ENCODE peak calls at places on chromosomes 4 and X, in seven cellular contexts. K is GM12865, M is fibroblast of lung, Y is left ventricle myocardium inferior, A is B cell, X is fibroblast of mammary gland, R is astrocyte of the cerebellum. G is an unnamed sample.

GRCh38 chrX:39577976-39578962 is 519.5 kb downstream of the BCOR start:
- DNase-seq in K (peak; percentile 78), M (peak; percentile 36), Y (peak; percentile 17), A (peak; percentile 75), X (no peak), R (no peak), G (peak; percentile 39)

GRCh38 chr4:18976884-18977283 is 955.3 kb upstream of the LCORL start:
- DNase-seq in K (no peak), M (no peak), Y (no peak), A (no peak), X (no peak), R (no peak), G (no peak)

GRCh38 chr4:1939664-1940509 is 68.7 kb downstream of the NSD2 start:
- DNase-seq in K (no peak), M (peak; percentile 93), Y (no peak), A (no peak), X (peak; percentile 94), R (peak; percentile 91), G (no peak)

GRCh38 chrX:24426921-24427746 is 38.0 kb upstream of the PDK3 start:
- DNase-seq in K (no peak), M (no peak), Y (no peak), A (no peak), X (peak; percentile 28), R (no peak), G (no peak)

GRCh38 chr4:48470570-48470969 is 12.6 kb upstream of the SLC10A4 start:
- DNase-seq in K (no peak), M (no peak), Y (no peak), A (no peak), X (no peak), R (no peak), G (no peak)

GRCh38 chr4:150104401-150105027 is 26.3 kb downstream of the DCLK2 start:
- DNase-seq in K (no peak), M (peak; percentile 23), Y (no peak), A (no peak), X (peak; percentile 38), R (no peak), G (no peak)

GRCh38 chr4:182017038-182017437 is 226.2 kb upstream of the TENM3 start:
- DNase-seq in K (no peak), M (no peak), Y (no peak), A (no peak), X (no peak), R (no peak), G (no peak)

GRCh38 chrX:152819732-152820131 is 10.8 kb downstream of the CETN2 start:
- DNase-seq in K (no peak), M (peak; percentile 32), Y (no peak), A (no peak), X (peak; percentile 75), R (no peak), G (no peak)

GRCh38 chr4:94933799-94934198 is 176.0 kb downstream of the BMPR1B start:
- DNase-seq in K (no peak), M (no peak), Y (no peak), A (no peak), X (no peak), R (no peak), G (no peak)

GRCh38 chr4:145719752-145720624 is 40.0 kb downstream of the C4orf51 start:
- DNase-seq in K (peak; percentile 63), M (no peak), Y (no peak), A (no peak), X (no peak), R (no peak), G (peak; percentile 59)

GRCh38 chr4:23674694-23675093 is 215.2 kb downstream of the PPARGC1A start:
- DNase-seq in K (no peak), M (no peak), Y (no peak), A (no peak), X (no peak), R (no peak), G (no peak)

GRCh38 chr4:663046-663437 is 11.0 kb downstream of the ATP5ME start:
- DNase-seq in K (no peak), M (no peak), Y (no peak), A (no peak), X (no peak), R (no peak), G (no peak)

GRCh38 chrX:107619836-107620235 is 8.5 kb upstream of the PRPS1 start:
- DNase-seq in K (no peak), M (no peak), Y (no peak), A (no peak), X (no peak), R (no peak), G (no peak)

DNA sequence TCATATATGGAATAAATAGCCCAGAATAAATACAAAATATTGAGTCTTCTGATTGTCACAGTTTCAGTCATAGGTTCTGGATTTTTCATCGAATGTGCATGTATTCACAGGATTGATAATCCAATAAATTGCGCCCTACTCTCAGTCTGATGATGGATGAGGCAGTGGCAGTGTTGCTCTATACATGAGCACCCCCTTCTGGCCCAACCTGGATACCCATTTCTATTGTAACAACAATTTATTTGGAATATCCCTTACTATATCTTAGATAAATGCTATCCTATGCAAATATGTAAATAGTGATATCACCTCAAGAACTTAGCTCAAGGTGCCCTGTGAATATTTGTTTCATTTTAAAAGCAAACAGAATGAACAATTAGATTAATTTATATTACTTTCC is 733.7 kb upstream of the PABPC4L start:
- DNase-seq in K (peak; percentile 3), M (peak; percentile 1), Y (no peak), A (no peak), X (no peak), R (no peak), G (no peak)
- TF ChIP-seq CTCF in K (peak; percentile 7), M (peak; percentile 19), Y (peak; percentile 11), A (no peak), X (no peak), R (peak; percentile 29), G (peak; percentile 25)

GRCh38 chr4:3864736-3865721 is 98.8 kb downstream of the ADRA2C start:
- DNase-seq in K (no peak), M (no peak), Y (no peak), A (no peak), X (no peak), R (no peak), G (no peak)

GRCh38 chr4:3865986-3866812 is 100.0 kb downstream of the ADRA2C start:
- DNase-seq in K (no peak), M (no peak), Y (no peak), A (no peak), X (no peak), R (no peak), G (no peak)

GRCh38 chr4:3862640-3863420 is 96.6 kb downstream of the ADRA2C start:
- DNase-seq in K (no peak), M (no peak), Y (peak; percentile 19), A (no peak), X (no peak), R (no peak), G (peak; percentile 51)

GRCh38 chr4:3861720-3862639 is 95.8 kb downstream of the ADRA2C start:
- DNase-seq in K (no peak), M (no peak), Y (no peak), A (no peak), X (no peak), R (no peak), G (no peak)

DNA sequence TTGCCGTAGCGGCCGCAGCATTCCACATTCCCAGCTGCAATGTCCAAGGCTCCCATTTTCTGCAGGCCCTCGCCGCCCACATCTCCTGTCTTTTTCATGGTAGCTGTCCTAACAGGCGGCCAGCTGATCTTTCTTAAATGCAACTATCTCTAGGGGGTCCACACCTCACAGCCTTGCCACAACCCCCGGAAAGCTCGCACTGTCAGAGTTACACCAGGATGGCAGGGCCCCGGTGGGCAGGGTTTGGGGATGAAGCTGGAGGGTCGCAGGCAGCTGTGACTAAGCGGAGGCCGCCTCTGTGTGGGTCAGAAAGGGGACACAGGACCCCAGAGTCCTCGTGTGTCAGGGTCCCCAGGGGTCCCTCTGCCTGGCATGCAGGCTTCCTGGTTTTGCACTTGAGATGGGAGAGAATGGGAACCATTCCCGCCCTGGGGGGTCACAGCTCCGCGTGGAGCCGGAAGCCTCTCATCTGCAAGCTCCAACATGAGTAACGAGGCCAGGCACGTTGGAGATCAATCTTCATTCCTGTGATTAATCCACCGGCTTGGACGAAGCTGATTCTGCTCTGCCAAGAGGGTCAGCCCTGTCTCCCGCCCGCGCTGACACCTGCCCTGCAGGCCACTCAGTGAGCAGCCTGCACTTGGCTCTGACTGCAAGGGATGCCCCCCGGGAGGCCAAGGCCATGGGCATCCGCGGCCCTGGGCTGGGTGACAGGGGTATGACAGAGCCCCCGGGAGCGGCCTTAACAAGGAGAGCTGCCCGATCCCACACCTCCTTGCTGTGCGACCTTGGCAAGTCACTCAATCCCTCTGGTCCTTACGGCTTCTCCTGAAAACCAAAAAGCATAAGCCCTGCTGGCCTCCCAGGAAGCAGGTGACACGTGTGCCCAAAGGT is 97.9 kb downstream of the ADRA2C start:
- DNase-seq in K (no peak), M (no peak), Y (no peak), A (no peak), X (no peak), R (no peak), G (no peak)
- TF ChIP-seq CTCF in K (no peak), M (no peak), Y (no peak), A (no peak), X (no peak), R (no peak), G (no peak)

GRCh38 chr4:54678826-54679225 is 21.1 kb downstream of the KIT start:
- DNase-seq in K (no peak), M (no peak), Y (no peak), A (no peak), X (no peak), R (no peak), G (no peak)

GRCh38 chr4:54676062-54676461 is 18.3 kb downstream of the KIT start:
- DNase-seq in K (no peak), M (no peak), Y (no peak), A (no peak), X (no peak), R (no peak), G (no peak)

GRCh38 chr4:54677853-54678650 is 20.3 kb downstream of the KIT start:
- DNase-seq in K (no peak), M (no peak), Y (no peak), A (no peak), X (no peak), R (no peak), G (no peak)

GRCh38 chr4:54677416-54677815 is 19.7 kb downstream of the KIT start:
- DNase-seq in K (no peak), M (no peak), Y (no peak), A (no peak), X (no peak), R (no peak), G (no peak)
- TF ChIP-seq CTCF in K (no peak), M (no peak), Y (no peak), A (no peak), X (no peak), R (no peak), G (no peak)

DNA sequence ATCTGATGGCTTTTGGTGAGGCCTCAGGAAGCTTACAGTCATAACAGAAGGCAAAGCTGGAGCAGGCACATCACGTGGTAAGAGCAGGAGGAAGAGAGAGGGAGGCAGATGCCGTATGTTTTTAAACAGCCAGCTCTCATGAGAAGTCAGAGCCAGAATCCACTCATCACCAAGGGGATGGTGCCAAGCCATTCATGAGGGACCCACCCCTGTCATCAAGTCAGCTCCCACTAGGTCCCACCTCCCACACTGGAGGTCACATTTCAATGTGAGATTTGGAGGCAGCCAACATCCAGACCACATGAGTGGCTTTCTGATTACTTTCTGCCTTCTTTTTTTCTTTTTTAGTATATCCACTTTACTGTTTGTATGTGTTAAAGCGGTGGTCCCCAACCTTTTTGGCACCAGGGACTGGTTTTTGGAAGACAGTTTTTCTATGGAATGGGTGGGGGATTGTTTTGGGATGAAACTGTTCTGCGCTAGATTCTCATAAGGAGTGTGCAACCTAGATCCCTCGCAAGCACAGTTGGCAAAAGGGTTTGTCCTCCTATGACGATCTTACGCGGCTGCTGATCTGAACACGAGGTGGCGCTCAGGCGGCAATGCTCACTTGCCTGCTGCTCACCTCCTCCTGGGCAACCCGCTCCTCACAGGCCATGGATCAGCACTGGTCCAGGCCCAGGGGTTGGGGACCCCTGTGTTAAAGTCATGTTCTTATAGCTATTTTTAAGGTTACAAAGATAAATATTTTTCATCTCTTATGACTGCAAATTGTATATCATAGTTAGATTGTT is 61.7 kb downstream of the SLIT2 start:
- DNase-seq in K (peak; percentile 70), M (no peak), Y (no peak), A (no peak), X (no peak), R (no peak), G (no peak)
- TF ChIP-seq CTCF in K (peak; percentile 65), M (no peak), Y (peak; percentile 24), A (no peak), X (no peak), R (no peak), G (peak; percentile 11)